ENCODE peak calls at places on chromosome 5, in five cellular contexts. H, W, A, O and K are unnamed samples. For H3K4me1, the result is how much of the 10 kb centered on the place peaks cover.

GRCh38 chr5:72121753-72122445 is 14.6 kb downstream of the MAP1B start:
- DNase-seq in O (no peak), H (no peak), A (no peak), W (no peak), K (no peak)

GRCh38 chr5:82820958-82821880 is 256.0 kb downstream of the TMEM167A start:
- DNase-seq in O (no peak), H (no peak), W (no peak), A (no peak), K (no peak)

GRCh38 chr5:151132959-151133358 is 24.6 kb downstream of the ANXA6 start:
- DNase-seq in O (no peak), W (no peak), A (no peak), H (no peak), K (no peak)

GRCh38 chr5:132261881-132262845 is 4.7 kb downstream of the PDLIM4 start:
- DNase-seq in H (no peak), W (no peak), A (no peak), O (no peak), K (no peak)

GRCh38 chr5:119316116-119316515 is 39.7 kb upstream of the TNFAIP8 start:
- DNase-seq in A (no peak), W (no peak), H (no peak), O (no peak), K (no peak)

GRCh38 chr5:120062515-120062917 is 401.6 kb upstream of the PRR16 start:
- DNase-seq in O (no peak), W (peak), A (no peak), H (no peak), K (no peak)

GRCh38 chr5:1524799-1525623 is 1.3 kb upstream of the LPCAT1 start:
- DNase-seq in H (no peak), W (no peak), A (no peak), O (no peak), K (no peak)

GRCh38 chr5:1318659-1319251 is 23.9 kb upstream of the TERT start:
- DNase-seq in A (no peak), O (no peak), H (no peak), W (no peak), K (no peak)

GRCh38 chr5:169796731-169797130 is 159.7 kb downstream of the DOCK2 start:
- DNase-seq in H (no peak), O (no peak), W (no peak), A (no peak), K (no peak)

GRCh38 chr5:3980146-3980545 is 384.5 kb downstream of the IRX1 start:
- DNase-seq in W (no peak), A (no peak), H (no peak), O (no peak), K (no peak)

GRCh38 chr5:123512631-123513461 is 869 bp downstream of the CSNK1G3 start:
- DNase-seq in O (no peak), A (no peak), W (peak), H (peak), K (peak)

GRCh38 chr5:138316355-138316754 is 15.2 kb downstream of the CDC25C start:
- DNase-seq in W (no peak), H (no peak), O (no peak), A (no peak), K (no peak)

GRCh38 chr5:124790261-124790894 is 43.9 kb upstream of the ZNF608 start:
- DNase-seq in O (no peak), H (no peak), A (no peak), W (peak), K (peak)

GRCh38 chr5:173917788-173918786 is 29.9 kb downstream of the CPEB4 start:
- DNase-seq in W (peak), A (peak), O (no peak), H (peak), K (peak)
- TF ChIP-seq POLR2A in W (peak), A (peak), O (peak), H (peak), K (peak)

DNA sequence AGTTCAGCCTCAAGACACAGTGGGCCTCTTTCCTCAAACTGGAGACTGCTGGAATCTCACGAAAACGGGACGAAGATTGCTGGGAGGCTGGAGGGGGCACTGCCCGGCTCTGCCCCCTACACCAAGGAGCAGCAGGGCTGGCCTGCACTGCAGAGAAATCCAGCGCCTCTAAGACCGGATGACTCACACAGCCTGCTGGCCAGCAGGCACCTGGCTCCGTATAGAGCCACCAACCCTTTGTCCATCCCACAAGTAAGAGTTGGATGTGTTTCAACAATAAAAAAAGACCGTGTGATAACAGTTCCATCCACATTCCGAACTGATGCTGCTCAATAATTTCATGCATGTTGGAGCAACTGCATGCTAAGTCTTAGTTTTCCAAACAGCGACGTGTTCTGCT is 11.5 kb downstream of the CCDC127 start:
- DNase-seq in W (peak), H (no peak), O (no peak), A (no peak), K (no peak)
- TF ChIP-seq RFX5 in W (no peak), H (no peak), O (no peak), A (no peak), K (no peak)

DNA sequence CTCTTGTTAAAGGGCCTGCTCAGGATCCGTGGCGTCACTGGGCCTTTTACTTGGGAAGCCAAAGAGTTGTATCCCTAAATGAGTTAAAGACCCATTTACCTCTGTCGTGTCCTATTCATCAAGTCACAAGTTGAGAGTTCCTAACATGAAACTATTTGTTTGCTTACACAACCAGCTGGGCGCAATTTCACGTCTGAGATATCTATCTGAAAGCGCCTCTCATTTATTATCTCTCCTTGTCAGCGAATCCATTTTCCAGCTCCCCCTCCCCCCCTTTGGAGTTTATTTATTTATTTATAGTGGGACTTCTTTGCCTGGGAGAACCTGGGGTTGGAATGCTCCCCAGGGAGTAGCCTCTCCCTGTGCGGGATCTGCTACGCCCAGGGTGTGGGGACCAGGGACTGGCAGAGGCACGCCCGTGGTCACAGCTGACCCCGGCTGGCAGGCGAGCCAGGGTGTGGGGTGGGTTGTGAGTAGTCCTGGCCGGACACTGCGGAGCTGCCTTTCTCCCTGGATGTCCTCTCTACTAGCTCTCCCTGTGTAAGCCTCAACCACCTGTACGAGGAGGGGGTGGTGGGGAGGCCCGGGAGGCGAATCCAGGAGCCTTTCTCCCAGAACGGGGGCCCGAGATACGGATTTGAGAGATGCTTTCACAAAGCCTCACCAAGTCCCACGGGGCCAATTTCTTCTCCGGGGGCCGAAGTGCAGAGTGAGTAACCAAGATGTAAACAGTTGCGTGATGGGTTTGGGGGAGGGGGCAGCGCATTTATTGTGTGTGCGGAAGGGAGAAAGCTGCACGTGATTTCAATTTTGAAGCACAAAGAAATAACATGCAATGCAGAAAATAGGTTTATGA is 15.3 kb downstream of the NR2F1 start:
- DNase-seq in W (peak), H (no peak), A (no peak), O (no peak), K (no peak)
- H3K4me1 ChIP-seq in W (under half), H (under half), A (under half), O (under half), K (under half)

GRCh38 chr5:84450617-84451414 is 66.1 kb upstream of the EDIL3 start:
- DNase-seq in H (no peak), O (no peak), W (peak), A (no peak), K (no peak)

GRCh38 chr5:84453405-84453804 is 68.7 kb upstream of the EDIL3 start:
- DNase-seq in A (no peak), H (no peak), O (no peak), W (no peak), K (no peak)
- TF ChIP-seq POLR2A in A (no peak), H (no peak), O (no peak), W (no peak), K (no peak)

GRCh38 chr5:90201923-90202322 is 207.6 kb downstream of the CETN3 start:
- DNase-seq in A (no peak), W (no peak), O (no peak), H (no peak), K (no peak)
- TF ChIP-seq RFX5 in A (no peak), W (no peak), O (no peak), H (no peak), K (no peak)

GRCh38 chr5:154197801-154198461 is 7.4 kb downstream of the GALNT10 start:
- DNase-seq in W (peak), A (peak), O (no peak), H (peak), K (peak)
- H3K4me1 ChIP-seq in W (under half), A (under half), O (under half), H (under half), K (half or more)

DNA sequence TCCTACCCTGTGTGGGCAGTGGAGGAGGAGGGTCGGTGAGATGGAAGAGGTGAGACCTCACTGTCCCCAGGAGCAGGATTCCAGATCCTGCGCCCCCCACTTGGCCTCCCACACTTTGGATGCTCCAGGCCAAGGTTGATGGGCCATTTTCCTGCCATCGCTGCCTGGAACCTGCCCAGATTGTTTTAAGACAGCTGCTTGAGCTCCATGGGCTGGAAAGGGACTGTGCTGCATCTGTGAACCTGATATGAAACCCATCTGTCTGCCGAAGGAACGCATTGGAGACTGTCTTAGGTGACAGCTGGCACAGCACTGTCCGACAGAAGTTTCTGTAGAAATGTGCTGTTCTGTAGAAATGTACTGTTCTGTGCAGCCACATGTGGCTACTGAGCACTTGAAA is 72.7 kb upstream of the SLC25A48 start:
- DNase-seq in A (no peak), W (no peak), O (no peak), H (no peak), K (no peak)
- TF ChIP-seq POLR2A in A (no peak), W (no peak), O (no peak), H (no peak), K (no peak)

GRCh38 chr5:179793470-179794139 is at the start of gene LTC4S:
- DNase-seq in O (no peak), A (no peak), H (no peak), W (peak), K (no peak)
- TF ChIP-seq RFX5 in O (no peak), A (no peak), H (no peak), W (no peak), K (no peak)